ENCODE peak calls at places on chromosomes 3 and 15, in eight cellular contexts. One of them, this sample, is unnamed.
A peak's percentile ranks its signal among the peaks of the same experiment; 100 is the strongest.

GRCh38 chr15:79858469-79858868 is 38.3 kb downstream of the MTHFS start:
- DNase-seq in tibial artery: no peak
- DNase-seq in AG09319: no peak
- DNase-seq in astrocyte: no peak
- DNase-seq in cardiac fibroblast: peak; percentile 20
- DNase-seq in AG04450: no peak
- DNase-seq in RWPE1: no peak
- DNase-seq in endothelial cell: no peak
- DNase-seq in this sample: no peak

GRCh38 chr3:111903067-111903511 is 44.0 kb downstream of the PHLDB2 start:
- DNase-seq in AG04450: peak; percentile 47
- DNase-seq in RWPE1: peak; percentile 92
- DNase-seq in AG09319: no peak
- DNase-seq in astrocyte: peak; percentile 92
- DNase-seq in tibial artery: no peak
- DNase-seq in cardiac fibroblast: peak; percentile 62
- DNase-seq in endothelial cell: no peak
- DNase-seq in this sample: no peak

GRCh38 chr3:148190441-148190990 is 507.2 kb upstream of the AGTR1 start:
- DNase-seq in astrocyte: peak; percentile 40
- DNase-seq in RWPE1: no peak
- DNase-seq in endothelial cell: no peak
- DNase-seq in cardiac fibroblast: no peak
- DNase-seq in tibial artery: no peak
- DNase-seq in AG04450: no peak
- DNase-seq in AG09319: no peak
- DNase-seq in this sample: no peak

GRCh38 chr15:50262533-50262932 is 3.0 kb downstream of the HDC start:
- DNase-seq in AG09319: no peak
- DNase-seq in tibial artery: no peak
- DNase-seq in cardiac fibroblast: no peak
- DNase-seq in astrocyte: no peak
- DNase-seq in endothelial cell: no peak
- DNase-seq in RWPE1: no peak
- DNase-seq in AG04450: no peak
- DNase-seq in this sample: peak; percentile 56

GRCh38 chr15:90004671-90005070 is 3.5 kb downstream of the ZNF710 start:
- DNase-seq in cardiac fibroblast: peak; percentile 91
- DNase-seq in endothelial cell: no peak
- DNase-seq in AG04450: peak; percentile 92
- DNase-seq in RWPE1: peak; percentile 93
- DNase-seq in AG09319: peak; percentile 82
- DNase-seq in tibial artery: no peak
- DNase-seq in astrocyte: peak; percentile 96
- DNase-seq in this sample: no peak

GRCh38 chr3:43378066-43378935 is 92.0 kb downstream of the SNRK start:
- DNase-seq in AG09319: no peak
- DNase-seq in cardiac fibroblast: peak; percentile 33
- DNase-seq in tibial artery: no peak
- DNase-seq in RWPE1: peak; percentile 26
- DNase-seq in endothelial cell: no peak
- DNase-seq in AG04450: no peak
- DNase-seq in astrocyte: peak; percentile 13
- DNase-seq in this sample: peak; percentile 36

GRCh38 chr15:76932090-76932966 is 779 bp downstream of the RCN2 start:
- DNase-seq in AG09319: no peak
- DNase-seq in tibial artery: no peak
- DNase-seq in endothelial cell: no peak
- DNase-seq in AG04450: no peak
- DNase-seq in cardiac fibroblast: peak; percentile 11
- DNase-seq in RWPE1: no peak
- DNase-seq in astrocyte: no peak
- DNase-seq in this sample: no peak

GRCh38 chr15:45638641-45639040 is 3.8 kb downstream of the SQOR start:
- DNase-seq in RWPE1: no peak
- DNase-seq in AG04450: no peak
- DNase-seq in AG09319: no peak
- DNase-seq in astrocyte: no peak
- DNase-seq in cardiac fibroblast: no peak
- DNase-seq in endothelial cell: no peak
- DNase-seq in tibial artery: no peak
- DNase-seq in this sample: no peak

GRCh38 chr3:64518496-64518895 is 169.3 kb downstream of the ADAMTS9 start:
- DNase-seq in cardiac fibroblast: no peak
- DNase-seq in tibial artery: no peak
- DNase-seq in astrocyte: no peak
- DNase-seq in endothelial cell: no peak
- DNase-seq in RWPE1: peak; percentile 52
- DNase-seq in AG09319: no peak
- DNase-seq in AG04450: no peak
- DNase-seq in this sample: no peak

GRCh38 chr3:154987846-154988245 is 92.3 kb upstream of the MME start:
- DNase-seq in tibial artery: no peak
- DNase-seq in AG04450: no peak
- DNase-seq in RWPE1: no peak
- DNase-seq in cardiac fibroblast: no peak
- DNase-seq in AG09319: no peak
- DNase-seq in astrocyte: no peak
- DNase-seq in endothelial cell: no peak
- DNase-seq in this sample: no peak

GRCh38 chr15:88752956-88753355 is 50.3 kb upstream of the ACAN start:
- DNase-seq in AG04450: no peak
- DNase-seq in tibial artery: no peak
- DNase-seq in endothelial cell: no peak
- DNase-seq in cardiac fibroblast: no peak
- DNase-seq in RWPE1: no peak
- DNase-seq in astrocyte: no peak
- DNase-seq in AG09319: no peak
- DNase-seq in this sample: no peak

GRCh38 chr3:131141770-131142169 is 115.1 kb downstream of the NEK11 start:
- DNase-seq in cardiac fibroblast: no peak
- DNase-seq in endothelial cell: no peak
- DNase-seq in tibial artery: no peak
- DNase-seq in RWPE1: no peak
- DNase-seq in AG09319: no peak
- DNase-seq in astrocyte: no peak
- DNase-seq in AG04450: no peak
- DNase-seq in this sample: no peak

GRCh38 chr3:140319801-140320200 is 358.1 kb upstream of the TRIM42 start:
- DNase-seq in RWPE1: no peak
- DNase-seq in AG04450: no peak
- DNase-seq in tibial artery: no peak
- DNase-seq in astrocyte: no peak
- DNase-seq in cardiac fibroblast: no peak
- DNase-seq in AG09319: no peak
- DNase-seq in endothelial cell: no peak
- DNase-seq in this sample: no peak

GRCh38 chr3:187708696-187709095 is 6.3 kb upstream of the RTP2 start:
- DNase-seq in cardiac fibroblast: no peak
- DNase-seq in astrocyte: no peak
- DNase-seq in endothelial cell: no peak
- DNase-seq in tibial artery: no peak
- DNase-seq in AG09319: no peak
- DNase-seq in RWPE1: no peak
- DNase-seq in AG04450: no peak
- DNase-seq in this sample: no peak

GRCh38 chr3:89947357-89947954 is 840.0 kb downstream of the EPHA3 start:
- DNase-seq in cardiac fibroblast: no peak
- DNase-seq in RWPE1: no peak
- DNase-seq in AG04450: no peak
- DNase-seq in astrocyte: no peak
- DNase-seq in AG09319: no peak
- DNase-seq in tibial artery: no peak
- DNase-seq in endothelial cell: no peak
- DNase-seq in this sample: no peak

GRCh38 chr15:23039917-23040281 is 530 bp upstream of the TUBGCP5 start:
- DNase-seq in tibial artery: no peak
- DNase-seq in endothelial cell: no peak
- DNase-seq in AG04450: no peak
- DNase-seq in AG09319: no peak
- DNase-seq in cardiac fibroblast: no peak
- DNase-seq in astrocyte: no peak
- DNase-seq in RWPE1: no peak
- DNase-seq in this sample: peak; percentile 83

GRCh38 chr3:35483131-35483530 is 156.2 kb upstream of the ARPP21 start:
- DNase-seq in AG09319: no peak
- DNase-seq in astrocyte: no peak
- DNase-seq in cardiac fibroblast: no peak
- DNase-seq in endothelial cell: no peak
- DNase-seq in AG04450: no peak
- DNase-seq in RWPE1: no peak
- DNase-seq in tibial artery: no peak
- DNase-seq in this sample: no peak

GRCh38 chr3:170309044-170309443 is 48.5 kb upstream of the SKIL start:
- DNase-seq in cardiac fibroblast: no peak
- DNase-seq in AG04450: no peak
- DNase-seq in RWPE1: no peak
- DNase-seq in tibial artery: no peak
- DNase-seq in AG09319: no peak
- DNase-seq in astrocyte: no peak
- DNase-seq in endothelial cell: no peak
- DNase-seq in this sample: no peak

DNA sequence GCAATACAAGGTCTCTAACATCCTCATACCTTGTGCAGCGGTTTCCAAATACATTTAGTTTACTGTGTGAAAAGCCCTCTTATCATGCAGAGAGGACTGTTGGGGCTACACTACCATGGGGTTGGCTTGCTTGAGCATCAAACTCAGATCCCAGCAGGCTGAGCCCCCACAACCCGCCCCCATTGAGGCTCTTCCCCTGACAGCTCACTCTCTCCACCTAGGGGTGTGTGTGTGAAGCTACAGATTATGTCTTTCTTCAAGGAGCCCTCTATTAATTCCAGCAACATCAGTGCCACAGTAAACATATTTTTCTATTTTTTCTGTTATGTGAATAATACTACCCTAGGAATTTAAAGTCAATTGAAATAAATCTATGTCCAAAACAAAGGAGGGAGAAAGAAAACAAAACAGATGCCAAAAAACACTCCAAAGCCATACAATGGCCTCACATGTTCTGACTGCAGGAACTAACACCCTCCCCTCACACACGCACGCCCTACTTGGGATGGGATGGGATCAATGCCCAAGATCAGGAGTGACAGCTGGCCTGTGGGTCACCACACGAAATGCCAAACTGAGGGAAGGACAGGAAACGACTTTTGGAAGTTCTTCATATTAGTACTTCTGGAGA is 14.7 kb downstream of the TM4SF4 start:
- DNase-seq in tibial artery: no peak
- DNase-seq in AG04450: no peak
- DNase-seq in astrocyte: no peak
- DNase-seq in AG09319: no peak
- DNase-seq in RWPE1: no peak
- DNase-seq in endothelial cell: peak; percentile 29
- DNase-seq in cardiac fibroblast: peak; percentile 50
- DNase-seq in this sample: no peak
- TF ChIP-seq CTCF in tibial artery: peak; percentile 31
- TF ChIP-seq CTCF in AG04450: peak; percentile 66
- TF ChIP-seq CTCF in astrocyte: peak; percentile 55
- TF ChIP-seq CTCF in AG09319: peak; percentile 49
- TF ChIP-seq CTCF in RWPE1: peak; percentile 45
- TF ChIP-seq CTCF in endothelial cell: peak; percentile 38
- TF ChIP-seq CTCF in cardiac fibroblast: peak; percentile 85
- TF ChIP-seq CTCF in this sample: peak; percentile 68

DNA sequence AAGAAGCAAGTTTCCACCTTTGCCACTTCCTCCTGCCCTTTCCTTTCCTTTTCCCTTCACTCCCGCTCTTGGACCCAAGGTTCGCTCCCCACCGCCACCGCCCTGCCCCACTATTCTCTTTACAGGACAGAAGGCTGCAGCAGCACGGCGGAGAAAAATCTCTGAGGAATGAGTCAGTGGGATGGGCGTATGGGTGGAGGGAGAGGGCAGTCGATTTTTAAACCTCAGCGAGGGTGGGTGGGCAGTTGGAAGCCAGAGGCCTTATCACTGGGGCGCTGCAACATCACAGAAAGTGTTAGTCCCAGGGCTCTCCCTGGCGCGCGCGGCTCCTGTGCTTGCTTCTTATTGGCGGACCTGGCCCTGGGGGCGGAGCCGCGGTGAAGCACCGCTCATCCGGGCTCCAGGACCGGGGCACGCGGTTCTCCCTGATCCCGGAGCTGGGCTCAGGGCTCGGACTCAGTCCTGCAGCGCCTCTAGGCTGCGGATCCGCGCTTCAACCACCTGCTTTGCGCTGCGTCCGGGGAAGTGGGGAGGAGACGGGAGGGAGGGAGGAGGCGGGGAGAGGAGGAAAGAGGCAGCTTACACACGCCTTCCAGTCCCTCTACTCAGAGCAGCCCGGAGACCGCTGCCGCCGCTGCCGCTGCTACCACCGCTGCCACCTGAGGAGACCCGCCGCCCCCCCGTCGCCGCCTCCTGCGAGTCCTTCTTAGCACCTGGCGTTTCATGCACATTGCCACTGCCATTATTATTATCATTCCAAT is at the start of gene ALCAM:
- DNase-seq in endothelial cell: peak; percentile 91
- DNase-seq in cardiac fibroblast: peak; percentile 99
- DNase-seq in astrocyte: peak; percentile 98
- DNase-seq in tibial artery: peak; percentile 97
- DNase-seq in AG09319: peak; percentile 98
- DNase-seq in AG04450: peak; percentile 98
- DNase-seq in RWPE1: peak; percentile 88
- DNase-seq in this sample: peak; percentile 99
- TF ChIP-seq CTCF in endothelial cell: no peak
- TF ChIP-seq CTCF in cardiac fibroblast: peak; percentile 71
- TF ChIP-seq CTCF in astrocyte: peak; percentile 37
- TF ChIP-seq CTCF in tibial artery: peak; percentile 44
- TF ChIP-seq CTCF in AG09319: peak; percentile 82
- TF ChIP-seq CTCF in AG04450: peak; percentile 70
- TF ChIP-seq CTCF in RWPE1: peak; percentile 82
- TF ChIP-seq CTCF in this sample: peak; percentile 75

DNA sequence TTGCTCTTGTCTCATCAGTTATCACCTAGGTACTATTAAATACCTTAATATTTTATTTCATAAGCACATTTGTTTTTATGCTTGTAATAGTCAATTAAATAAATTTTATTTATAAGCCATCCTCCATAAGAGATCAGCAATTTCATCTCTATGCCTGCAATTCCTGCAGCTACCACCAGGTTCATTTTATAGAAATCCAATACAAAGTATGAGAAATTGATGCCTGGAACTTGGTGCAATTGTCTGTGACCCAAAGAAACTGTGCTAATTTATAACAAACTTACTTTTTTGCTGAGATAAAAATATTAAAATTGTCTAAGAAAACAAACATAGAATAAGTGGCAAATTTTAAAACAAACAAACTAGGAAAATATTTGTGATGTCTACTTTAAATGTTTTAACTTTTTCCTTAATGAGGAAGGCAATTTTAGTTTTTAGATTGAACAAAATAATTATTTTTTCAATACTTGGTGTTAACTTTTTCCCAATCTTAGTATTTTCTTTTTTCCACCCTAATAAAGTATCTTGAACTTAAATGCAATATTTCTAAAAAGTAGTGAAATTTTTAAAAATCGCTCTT is 1026.6 kb downstream of the ROBO1 start:
- DNase-seq in endothelial cell: no peak
- DNase-seq in cardiac fibroblast: no peak
- DNase-seq in AG04450: no peak
- DNase-seq in AG09319: no peak
- DNase-seq in astrocyte: no peak
- DNase-seq in tibial artery: no peak
- DNase-seq in RWPE1: no peak
- DNase-seq in this sample: no peak
- TF ChIP-seq CTCF in endothelial cell: peak; percentile 96
- TF ChIP-seq CTCF in cardiac fibroblast: peak; percentile 54
- TF ChIP-seq CTCF in AG04450: peak; percentile 60
- TF ChIP-seq CTCF in AG09319: peak; percentile 36
- TF ChIP-seq CTCF in astrocyte: peak; percentile 35
- TF ChIP-seq CTCF in tibial artery: peak; percentile 8
- TF ChIP-seq CTCF in RWPE1: no peak
- TF ChIP-seq CTCF in this sample: peak; percentile 57

GRCh38 chr15:67397139-67397538 is 123.8 kb upstream of the C15orf61 start:
- DNase-seq in RWPE1: no peak
- DNase-seq in astrocyte: no peak
- DNase-seq in AG09319: no peak
- DNase-seq in endothelial cell: no peak
- DNase-seq in AG04450: no peak
- DNase-seq in tibial artery: no peak
- DNase-seq in cardiac fibroblast: no peak
- DNase-seq in this sample: no peak
- TF ChIP-seq CTCF in RWPE1: no peak
- TF ChIP-seq CTCF in astrocyte: no peak
- TF ChIP-seq CTCF in AG09319: no peak
- TF ChIP-seq CTCF in endothelial cell: no peak
- TF ChIP-seq CTCF in AG04450: peak; percentile 27
- TF ChIP-seq CTCF in tibial artery: no peak
- TF ChIP-seq CTCF in cardiac fibroblast: no peak
- TF ChIP-seq CTCF in this sample: peak; percentile 43

This sample was measured in osteocyte.